ENCODE peak calls at places on chromosomes 13 and 19, in five cellular contexts. Z is astrocyte; K is SK-N-SH; I is CD8-positive, alpha-beta memory T cell; C is A172. S is an unnamed sample.

GRCh38 chr13:71864094-71864980 is 2.7 kb downstream of the DACH1 start:
- DNase-seq in Z (no peak), K (peak), I (no peak), C (no peak), S (no peak)

GRCh38 chr13:73733691-73734090 is 400.5 kb downstream of the KLF12 start:
- DNase-seq in Z (no peak), K (no peak), I (no peak), C (no peak), S (no peak)

GRCh38 chr19:34257559-34257924 is 3.2 kb downstream of the GARRE1 start:
- DNase-seq in Z (no peak), K (no peak), I (no peak), C (no peak), S (no peak)

GRCh38 chr19:55640577-55641375 is at the start of gene ZNF580:
- DNase-seq in Z (peak), K (peak), I (peak), C (peak), S (peak)

GRCh38 chr19:34226036-34226435 is 28.3 kb upstream of the GARRE1 start:
- DNase-seq in Z (no peak), K (no peak), I (no peak), C (no peak), S (no peak)

GRCh38 chr19:6101291-6101690 is 9.0 kb downstream of the RFX2 start:
- DNase-seq in Z (peak), K (no peak), I (no peak), C (no peak), S (no peak)

GRCh38 chr19:27843861-27844260 is 1369.1 kb downstream of the UQCRFS1 start:
- DNase-seq in Z (no peak), K (no peak), I (no peak), C (no peak), S (no peak)

GRCh38 chr19:31674503-31675186 is 325.4 kb upstream of the TSHZ3 start:
- DNase-seq in Z (peak), K (no peak), I (no peak), C (peak), S (peak)

GRCh38 chr19:41324921-41325639 is 15.1 kb downstream of the CCDC97 start:
- DNase-seq in Z (peak), K (peak), I (peak), C (peak), S (peak)

GRCh38 chr19:17340302-17340870 is 3.0 kb downstream of the GTPBP3 start:
- DNase-seq in Z (no peak), K (no peak), I (no peak), C (no peak), S (no peak)

GRCh38 chr13:20901668-20902437 is 693 bp downstream of the XPO4 start:
- DNase-seq in Z (peak), K (peak), I (no peak), C (peak), S (no peak)

GRCh38 chr19:39212377-39212742 is 8.3 kb upstream of the SYCN start:
- DNase-seq in Z (no peak), K (peak), I (peak), C (peak), S (no peak)

GRCh38 chr19:34430738-34431625 is 2.8 kb downstream of the UBA2 start:
- DNase-seq in Z (peak), K (peak), I (peak), C (peak), S (peak)

GRCh38 chr13:76848596-76848995 is 37.6 kb downstream of the KCTD12 start:
- DNase-seq in Z (no peak), K (no peak), I (no peak), C (no peak), S (no peak)